ENCODE peak calls at places on chromosome X, in nine cellular contexts. One of them, this sample, is unnamed.

GRCh38 chrX:47175588-47175980 is 18.0 kb upstream of the UBA1 start:
- DNase-seq in GM12864: no peak
- DNase-seq in brain microvascular endothelial cell: no peak
- DNase-seq in gastrocnemius medialis: no peak
- DNase-seq in GM20000: no peak
- DNase-seq in BE2C: no peak
- DNase-seq in heart right ventricle: no peak
- DNase-seq in mammary epithelial cell: no peak
- DNase-seq in endodermal cell: no peak
- DNase-seq in this sample: no peak

GRCh38 chrX:114267127-114267526 is 316.8 kb upstream of the HTR2C start:
- DNase-seq in GM12864: no peak
- DNase-seq in brain microvascular endothelial cell: no peak
- DNase-seq in gastrocnemius medialis: no peak
- DNase-seq in GM20000: no peak
- DNase-seq in BE2C: no peak
- DNase-seq in heart right ventricle: no peak
- DNase-seq in mammary epithelial cell: no peak
- DNase-seq in endodermal cell: no peak
- DNase-seq in this sample: no peak

GRCh38 chrX:1248381-1249061 is 20.1 kb upstream of the CSF2RA start:
- DNase-seq in GM12864: no peak
- DNase-seq in brain microvascular endothelial cell: no peak
- DNase-seq in gastrocnemius medialis: no peak
- DNase-seq in GM20000: peak
- DNase-seq in BE2C: no peak
- DNase-seq in heart right ventricle: peak
- DNase-seq in mammary epithelial cell: no peak
- DNase-seq in endodermal cell: peak
- DNase-seq in this sample: no peak

GRCh38 chrX:109848451-109849050 is 115.5 kb upstream of the ACSL4 start:
- DNase-seq in GM12864: peak
- DNase-seq in brain microvascular endothelial cell: no peak
- DNase-seq in gastrocnemius medialis: no peak
- DNase-seq in GM20000: no peak
- DNase-seq in BE2C: peak
- DNase-seq in heart right ventricle: no peak
- DNase-seq in mammary epithelial cell: no peak
- DNase-seq in endodermal cell: no peak
- DNase-seq in this sample: peak

GRCh38 chrX:38358274-38358673 is 5.9 kb downstream of the OTC start:
- DNase-seq in GM12864: no peak
- DNase-seq in brain microvascular endothelial cell: no peak
- DNase-seq in gastrocnemius medialis: no peak
- DNase-seq in GM20000: no peak
- DNase-seq in BE2C: no peak
- DNase-seq in heart right ventricle: no peak
- DNase-seq in mammary epithelial cell: no peak
- DNase-seq in endodermal cell: no peak
- DNase-seq in this sample: no peak

GRCh38 chrX:10146350-10146749 is 10.4 kb upstream of the CLCN4 start:
- DNase-seq in GM12864: no peak
- DNase-seq in brain microvascular endothelial cell: no peak
- DNase-seq in gastrocnemius medialis: no peak
- DNase-seq in GM20000: no peak
- DNase-seq in BE2C: no peak
- DNase-seq in heart right ventricle: no peak
- DNase-seq in mammary epithelial cell: no peak
- DNase-seq in endodermal cell: no peak
- DNase-seq in this sample: peak

GRCh38 chrX:45011131-45011530 is 138.1 kb downstream of the KDM6A start:
- DNase-seq in GM12864: no peak
- DNase-seq in brain microvascular endothelial cell: peak
- DNase-seq in gastrocnemius medialis: no peak
- DNase-seq in GM20000: no peak
- DNase-seq in BE2C: no peak
- DNase-seq in heart right ventricle: no peak
- DNase-seq in mammary epithelial cell: peak
- DNase-seq in endodermal cell: no peak
- DNase-seq in this sample: no peak

GRCh38 chrX:110558406-110558805 is 199.8 kb downstream of the RTL9 start:
- DNase-seq in GM12864: no peak
- DNase-seq in brain microvascular endothelial cell: no peak
- DNase-seq in gastrocnemius medialis: no peak
- DNase-seq in GM20000: no peak
- DNase-seq in BE2C: no peak
- DNase-seq in heart right ventricle: no peak
- DNase-seq in mammary epithelial cell: no peak
- DNase-seq in endodermal cell: no peak
- DNase-seq in this sample: no peak

GRCh38 chrX:53287493-53288138 is 6.2 kb upstream of the IQSEC2 start:
- DNase-seq in GM12864: no peak
- DNase-seq in brain microvascular endothelial cell: peak
- DNase-seq in gastrocnemius medialis: peak
- DNase-seq in GM20000: no peak
- DNase-seq in BE2C: peak
- DNase-seq in heart right ventricle: peak
- DNase-seq in mammary epithelial cell: peak
- DNase-seq in endodermal cell: no peak
- DNase-seq in this sample: no peak

GRCh38 chrX:151181088-151181487 is 4.7 kb downstream of the GPR50 start:
- DNase-seq in GM12864: no peak
- DNase-seq in brain microvascular endothelial cell: no peak
- DNase-seq in gastrocnemius medialis: no peak
- DNase-seq in GM20000: no peak
- DNase-seq in BE2C: no peak
- DNase-seq in heart right ventricle: no peak
- DNase-seq in mammary epithelial cell: no peak
- DNase-seq in endodermal cell: no peak
- DNase-seq in this sample: no peak

GRCh38 chrX:153946910-153947769 is 2.7 kb upstream of the RENBP start:
- DNase-seq in GM12864: no peak
- DNase-seq in brain microvascular endothelial cell: peak
- DNase-seq in gastrocnemius medialis: peak
- DNase-seq in GM20000: peak
- DNase-seq in BE2C: peak
- DNase-seq in heart right ventricle: peak
- DNase-seq in mammary epithelial cell: peak
- DNase-seq in endodermal cell: peak
- DNase-seq in this sample: peak

GRCh38 chrX:77693594-77693993 is 92.4 kb downstream of the ATRX start:
- DNase-seq in GM12864: no peak
- DNase-seq in brain microvascular endothelial cell: no peak
- DNase-seq in gastrocnemius medialis: no peak
- DNase-seq in GM20000: peak
- DNase-seq in BE2C: no peak
- DNase-seq in heart right ventricle: no peak
- DNase-seq in mammary epithelial cell: no peak
- DNase-seq in endodermal cell: no peak
- DNase-seq in this sample: no peak

GRCh38 chrX:15055146-15055930 is 182.1 kb downstream of the MOSPD2 start:
- DNase-seq in GM12864: no peak
- DNase-seq in brain microvascular endothelial cell: peak
- DNase-seq in gastrocnemius medialis: no peak
- DNase-seq in GM20000: no peak
- DNase-seq in BE2C: no peak
- DNase-seq in heart right ventricle: no peak
- DNase-seq in mammary epithelial cell: peak
- DNase-seq in endodermal cell: no peak
- DNase-seq in this sample: no peak

GRCh38 chrX:82648062-82648461 is 860.0 kb upstream of the POU3F4 start:
- DNase-seq in GM12864: no peak
- DNase-seq in brain microvascular endothelial cell: no peak
- DNase-seq in gastrocnemius medialis: no peak
- DNase-seq in GM20000: no peak
- DNase-seq in BE2C: no peak
- DNase-seq in heart right ventricle: no peak
- DNase-seq in mammary epithelial cell: peak
- DNase-seq in endodermal cell: no peak
- DNase-seq in this sample: no peak

DNA sequence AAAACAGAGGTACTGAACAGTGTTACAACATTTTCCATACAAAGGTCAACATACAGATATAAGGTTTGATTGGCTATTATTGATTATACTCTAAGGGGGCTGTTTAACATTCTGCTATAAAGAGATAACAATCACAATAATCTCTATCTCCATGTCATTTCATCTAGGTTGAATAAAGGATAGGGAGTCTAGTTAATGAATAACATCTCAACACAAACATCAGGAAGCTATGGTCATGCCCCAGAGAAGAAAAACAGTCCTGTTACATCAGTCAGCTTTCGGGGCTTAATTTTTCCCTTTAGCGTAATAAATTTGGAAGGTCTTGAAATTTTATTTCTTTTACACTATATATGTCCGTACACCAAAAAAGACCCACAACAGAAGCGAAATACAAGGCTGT is 41.5 kb upstream of the DCAF8L2 start:
- DNase-seq in GM12864: no peak
- DNase-seq in brain microvascular endothelial cell: no peak
- DNase-seq in gastrocnemius medialis: no peak
- DNase-seq in GM20000: no peak
- DNase-seq in BE2C: no peak
- DNase-seq in heart right ventricle: no peak
- DNase-seq in mammary epithelial cell: no peak
- DNase-seq in endodermal cell: no peak
- DNase-seq in this sample: no peak
- TF ChIP-seq CTCF in GM12864: no peak
- TF ChIP-seq CTCF in brain microvascular endothelial cell: no peak
- TF ChIP-seq CTCF in gastrocnemius medialis: no peak
- TF ChIP-seq CTCF in GM20000: no peak
- TF ChIP-seq CTCF in BE2C: no peak
- TF ChIP-seq CTCF in heart right ventricle: no peak
- TF ChIP-seq CTCF in mammary epithelial cell: no peak
- TF ChIP-seq CTCF in endodermal cell: no peak
- TF ChIP-seq CTCF in this sample: no peak

GRCh38 chrX:79367907-79368306 is 773 bp upstream of the ITM2A start:
- DNase-seq in GM12864: no peak
- DNase-seq in brain microvascular endothelial cell: no peak
- DNase-seq in gastrocnemius medialis: no peak
- DNase-seq in GM20000: no peak
- DNase-seq in BE2C: no peak
- DNase-seq in heart right ventricle: no peak
- DNase-seq in mammary epithelial cell: no peak
- DNase-seq in endodermal cell: no peak
- DNase-seq in this sample: no peak

GRCh38 chrX:79366556-79366887 is 612 bp downstream of the ITM2A start:
- DNase-seq in GM12864: no peak
- DNase-seq in brain microvascular endothelial cell: no peak
- DNase-seq in gastrocnemius medialis: no peak
- DNase-seq in GM20000: no peak
- DNase-seq in BE2C: no peak
- DNase-seq in heart right ventricle: no peak
- DNase-seq in mammary epithelial cell: no peak
- DNase-seq in endodermal cell: no peak
- DNase-seq in this sample: no peak

GRCh38 chrX:79365591-79365990 is 1.5 kb downstream of the ITM2A start:
- DNase-seq in GM12864: no peak
- DNase-seq in brain microvascular endothelial cell: no peak
- DNase-seq in gastrocnemius medialis: no peak
- DNase-seq in GM20000: no peak
- DNase-seq in BE2C: no peak
- DNase-seq in heart right ventricle: no peak
- DNase-seq in mammary epithelial cell: no peak
- DNase-seq in endodermal cell: no peak
- DNase-seq in this sample: no peak

GRCh38 chrX:79369871-79370270 is 2.7 kb upstream of the ITM2A start:
- DNase-seq in GM12864: no peak
- DNase-seq in brain microvascular endothelial cell: no peak
- DNase-seq in gastrocnemius medialis: no peak
- DNase-seq in GM20000: no peak
- DNase-seq in BE2C: no peak
- DNase-seq in heart right ventricle: no peak
- DNase-seq in mammary epithelial cell: no peak
- DNase-seq in endodermal cell: no peak
- DNase-seq in this sample: no peak

GRCh38 chrX:79366888-79367749 is at the start of gene ITM2A:
- DNase-seq in GM12864: no peak
- DNase-seq in brain microvascular endothelial cell: no peak
- DNase-seq in gastrocnemius medialis: no peak
- DNase-seq in GM20000: peak
- DNase-seq in BE2C: peak
- DNase-seq in heart right ventricle: peak
- DNase-seq in mammary epithelial cell: peak
- DNase-seq in endodermal cell: peak
- DNase-seq in this sample: no peak
- TF ChIP-seq CTCF in GM12864: no peak
- TF ChIP-seq CTCF in brain microvascular endothelial cell: no peak
- TF ChIP-seq CTCF in gastrocnemius medialis: no peak
- TF ChIP-seq CTCF in GM20000: no peak
- TF ChIP-seq CTCF in BE2C: no peak
- TF ChIP-seq CTCF in heart right ventricle: no peak
- TF ChIP-seq CTCF in mammary epithelial cell: peak
- TF ChIP-seq CTCF in endodermal cell: no peak
- TF ChIP-seq CTCF in this sample: no peak

DNA sequence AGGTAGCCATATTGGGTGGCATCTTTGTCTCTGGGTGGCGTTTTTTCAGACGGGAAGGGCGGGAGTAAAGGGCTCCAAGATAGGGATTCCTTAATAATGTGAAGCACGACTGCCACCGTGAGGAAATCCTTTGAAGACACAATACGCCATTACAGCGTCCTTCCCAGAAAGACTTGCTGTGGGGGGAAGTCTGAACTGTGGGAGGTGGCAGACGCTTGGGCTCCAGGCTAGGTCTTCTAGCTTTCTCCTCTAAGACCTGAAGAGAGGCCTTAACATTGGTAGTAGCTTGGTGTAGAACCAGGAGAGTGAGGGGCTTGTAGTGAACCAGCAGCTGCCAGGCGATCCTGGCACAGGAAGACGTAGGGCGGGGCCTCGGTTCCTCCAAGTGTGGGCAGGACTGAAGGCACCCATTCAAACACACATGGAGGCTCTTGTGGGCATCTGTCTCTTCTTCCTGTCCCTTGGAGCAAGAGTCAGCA is 197.3 kb downstream of the OR13H1 start:
- DNase-seq in GM12864: no peak
- DNase-seq in brain microvascular endothelial cell: peak
- DNase-seq in gastrocnemius medialis: no peak
- DNase-seq in GM20000: no peak
- DNase-seq in BE2C: no peak
- DNase-seq in heart right ventricle: no peak
- DNase-seq in mammary epithelial cell: peak
- DNase-seq in endodermal cell: no peak
- DNase-seq in this sample: no peak
- TF ChIP-seq CTCF in GM12864: no peak
- TF ChIP-seq CTCF in brain microvascular endothelial cell: peak
- TF ChIP-seq CTCF in gastrocnemius medialis: peak
- TF ChIP-seq CTCF in GM20000: no peak
- TF ChIP-seq CTCF in BE2C: no peak
- TF ChIP-seq CTCF in heart right ventricle: no peak
- TF ChIP-seq CTCF in mammary epithelial cell: no peak
- TF ChIP-seq CTCF in endodermal cell: no peak
- TF ChIP-seq CTCF in this sample: no peak

DNA sequence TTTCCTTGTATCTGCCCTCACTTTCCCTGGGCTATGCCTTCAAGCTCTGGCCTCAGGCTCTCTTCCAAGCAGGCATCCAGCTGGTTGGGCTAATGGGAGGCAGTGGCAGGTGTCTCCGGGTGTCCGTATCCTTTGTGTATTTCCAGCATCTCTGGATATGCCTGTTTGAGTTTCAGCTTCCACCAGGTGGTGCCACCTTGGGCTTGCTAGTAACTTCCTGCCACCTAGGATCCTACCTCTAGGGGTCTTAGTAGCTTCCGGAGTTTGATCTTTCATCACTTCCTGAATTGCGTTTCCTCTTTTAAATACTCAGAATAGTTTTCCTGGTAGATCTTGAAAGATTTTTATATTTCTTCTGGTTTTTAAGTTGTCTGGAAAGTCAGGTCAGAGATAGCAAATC is 23.2 kb upstream of the ANOS1 start:
- DNase-seq in GM12864: no peak
- DNase-seq in brain microvascular endothelial cell: no peak
- DNase-seq in gastrocnemius medialis: no peak
- DNase-seq in GM20000: no peak
- DNase-seq in BE2C: no peak
- DNase-seq in heart right ventricle: no peak
- DNase-seq in mammary epithelial cell: no peak
- DNase-seq in endodermal cell: peak
- DNase-seq in this sample: no peak
- TF ChIP-seq CTCF in GM12864: no peak
- TF ChIP-seq CTCF in brain microvascular endothelial cell: peak
- TF ChIP-seq CTCF in gastrocnemius medialis: no peak
- TF ChIP-seq CTCF in GM20000: no peak
- TF ChIP-seq CTCF in BE2C: peak
- TF ChIP-seq CTCF in heart right ventricle: no peak
- TF ChIP-seq CTCF in mammary epithelial cell: peak
- TF ChIP-seq CTCF in endodermal cell: peak
- TF ChIP-seq CTCF in this sample: no peak